ENCODE peak calls at places on chromosome 2, in four cellular contexts. A is GM12878, W is H1, R is HepG2. F is an unnamed sample.
A peak's percentile ranks its signal among the peaks of the same experiment; 100 is the strongest.

GRCh38 chr2:221529943-221530652 is 42.0 kb downstream of the EPHA4 start:
- DNase-seq in A (no peak), W (no peak), R (no peak), F (no peak)

GRCh38 chr2:10331033-10331701 is 28.5 kb downstream of the HPCAL1 start:
- DNase-seq in A (peak; percentile 40), W (no peak), R (no peak), F (no peak)

GRCh38 chr2:137937778-137938177 is 26.5 kb upstream of the HNMT start:
- DNase-seq in A (no peak), W (no peak), R (no peak), F (no peak)

GRCh38 chr2:210028178-210028577 is 25.7 kb downstream of the RPE start:
- DNase-seq in A (no peak), W (no peak), R (no peak), F (no peak)

GRCh38 chr2:203442463-203442862 is 92.6 kb downstream of the RAPH1 start:
- DNase-seq in A (no peak), W (no peak), R (no peak), F (no peak)

GRCh38 chr2:219523031-219523671 is 8.9 kb downstream of the ASIC4 start:
- DNase-seq in A (no peak), W (no peak), R (no peak), F (no peak)

GRCh38 chr2:223560704-223561435 is 41.3 kb downstream of the SCG2 start:
- DNase-seq in A (no peak), W (no peak), R (no peak), F (no peak)

GRCh38 chr2:72837171-72837570 is 11.3 kb upstream of the EXOC6B start:
- DNase-seq in A (no peak), W (no peak), R (no peak), F (no peak)

GRCh38 chr2:234368861-234369261 is 128.0 kb downstream of the ARL4C start:
- DNase-seq in A (no peak), W (no peak), R (no peak), F (peak; percentile 50)

GRCh38 chr2:130814931-130815680 is 21.6 kb upstream of the ARHGEF4 start:
- DNase-seq in A (no peak), W (no peak), R (no peak), F (no peak)

GRCh38 chr2:106053116-106053515 is 141.0 kb downstream of the UXS1 start:
- DNase-seq in A (no peak), W (no peak), R (no peak), F (no peak)

GRCh38 chr2:223779877-223780276 is 57.5 kb downstream of the AP1S3 start:
- DNase-seq in A (no peak), W (peak; percentile 62), R (peak; percentile 68), F (peak; percentile 71)

GRCh38 chr2:219998714-219999227 is 371.3 kb downstream of the SLC4A3 start:
- DNase-seq in A (no peak), W (no peak), R (no peak), F (no peak)

GRCh38 chr2:237435844-237436590 is 22.1 kb upstream of the COL6A3 start:
- DNase-seq in A (no peak), W (no peak), R (no peak), F (no peak)

GRCh38 chr2:223586261-223586660 is 15.9 kb downstream of the SCG2 start:
- DNase-seq in A (no peak), W (no peak), R (no peak), F (no peak)

GRCh38 chr2:84905181-84906107 is at the start of gene TMSB10:
- DNase-seq in A (no peak), W (peak; percentile 87), R (peak; percentile 73), F (peak; percentile 90)
- TF ChIP-seq SUZ12 in A (no peak), W (no peak), R (no peak), F (no peak)

DNA sequence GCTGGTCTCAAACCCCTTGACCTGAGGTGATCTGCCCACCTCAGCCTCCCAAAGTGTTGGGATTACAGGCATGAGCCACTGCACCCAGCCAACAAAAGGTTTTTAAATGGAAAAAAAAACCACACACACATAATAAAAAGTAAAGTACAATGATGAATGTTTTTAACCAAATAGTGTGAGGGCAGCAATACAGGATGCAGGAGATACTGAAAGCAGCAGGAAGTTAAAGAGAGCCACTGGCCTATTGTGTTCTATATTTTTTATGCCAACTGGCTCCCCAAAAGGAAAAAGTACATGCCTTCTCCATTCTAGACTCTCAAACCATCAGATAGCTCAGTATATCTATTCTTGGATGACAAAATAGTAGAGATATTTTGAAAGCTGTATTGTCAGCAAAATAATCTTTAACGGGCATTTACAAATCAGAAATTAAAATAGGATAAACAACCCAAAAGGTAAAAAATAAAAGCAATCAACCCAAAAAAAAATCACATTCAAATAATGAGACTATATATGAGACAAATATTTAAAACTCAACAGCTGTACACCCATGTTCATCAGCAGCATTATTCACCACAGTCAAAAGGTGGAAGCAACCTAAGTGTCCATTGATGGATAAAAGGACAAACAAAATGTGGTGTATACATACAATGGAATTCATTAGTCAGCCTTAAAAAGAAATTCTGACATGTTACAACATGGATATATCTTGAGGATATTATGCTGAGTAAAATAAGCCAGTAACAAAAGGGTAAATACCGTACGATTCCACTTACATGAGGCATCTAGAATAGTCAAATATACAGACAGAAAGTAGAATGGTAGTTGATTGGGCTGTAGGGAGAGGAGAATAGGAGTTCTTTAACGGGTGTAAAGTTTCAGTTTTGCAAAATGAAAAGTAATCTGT is 26.2 kb downstream of the GPATCH11 start:
- DNase-seq in A (no peak), W (no peak), R (no peak), F (no peak)
- TF ChIP-seq SP1 in A (no peak), W (no peak), R (no peak), F (no peak)

GRCh38 chr2:149164296-149164695 is 125.8 kb downstream of the LYPD6B start:
- DNase-seq in A (no peak), W (no peak), R (no peak), F (no peak)
- TF ChIP-seq SUZ12 in A (no peak), W (no peak), R (no peak), F (no peak)

GRCh38 chr2:26537826-26538475 is 60.0 kb upstream of the OTOF start:
- DNase-seq in A (no peak), W (no peak), R (no peak), F (no peak)
- TF ChIP-seq SP1 in A (no peak), W (no peak), R (no peak), F (no peak)

DNA sequence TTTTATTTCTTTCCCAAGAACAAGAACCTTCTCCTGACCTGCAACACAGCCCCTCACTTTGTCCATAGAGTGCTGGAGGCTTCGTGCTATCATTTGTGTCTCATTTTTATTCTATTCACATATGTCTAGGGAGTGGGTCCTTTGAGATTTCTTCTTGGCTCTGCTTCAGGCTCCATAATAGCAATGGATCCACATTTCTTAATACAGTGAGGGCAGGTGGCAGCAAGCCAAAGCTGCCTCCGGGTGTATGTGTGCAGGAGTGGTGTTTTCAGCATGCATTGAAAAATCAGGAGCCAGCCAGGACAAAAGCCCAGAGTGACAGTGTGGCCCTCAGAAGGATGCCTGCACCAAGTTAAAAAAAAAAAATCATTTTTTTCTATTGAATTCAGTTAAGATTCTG is 115.1 kb upstream of the PELI1 start:
- DNase-seq in A (no peak), W (no peak), R (no peak), F (no peak)
- TF ChIP-seq SUZ12 in A (no peak), W (no peak), R (no peak), F (no peak)

GRCh38 chr2:63023444-63023843 is 27.2 kb upstream of the OTX1 start:
- DNase-seq in A (peak; percentile 12), W (no peak), R (peak; percentile 60), F (peak; percentile 33)
- TF ChIP-seq SP1 in A (no peak), W (no peak), R (no peak), F (no peak)

F was measured in HEK293T.